ENCODE peak calls at places on chromosomes 16 and 17, in eight cellular contexts. G is fibroblast of lung; N is stomach; P is sigmoid colon; B is cardiac muscle cell; W is ascending aorta; S is effector memory CD4-positive, alpha-beta T cell; U is pancreas. V is an unnamed sample. For H3K27me3, the result is how much of the 10 kb centered on the place peaks cover.

GRCh38 chr17:885971-886571 is 93.5 kb downstream of the NXN start:
- DNase-seq in U (peak), P (peak), S (no peak), W (peak), N (peak), G (peak), B (no peak), V (no peak)

GRCh38 chr17:55649935-55650597 is 72.6 kb downstream of the TMEM100 start:
- DNase-seq in P (no peak), W (no peak), S (no peak), U (no peak), N (no peak), G (no peak), B (no peak), V (no peak)

GRCh38 chr17:29169806-29170591 is 10.2 kb downstream of the MYO18A start:
- DNase-seq in G (no peak), B (no peak), U (no peak), P (no peak), W (no peak), S (no peak), N (no peak), V (no peak)

GRCh38 chr16:11032922-11033291 is 88.5 kb downstream of the CLEC16A start:
- DNase-seq in P (peak), U (peak), N (peak), S (no peak), B (peak), G (peak), W (peak), V (no peak)

GRCh38 chr17:29615492-29616299 is 7.0 kb downstream of the CORO6 start:
- DNase-seq in G (peak), P (peak), N (peak), B (peak), W (peak), U (peak), S (peak), V (peak)

GRCh38 chr17:31917065-31917529 is 15.6 kb upstream of the UTP6 start:
- DNase-seq in P (no peak), U (no peak), G (no peak), B (no peak), W (peak), S (no peak), N (peak), V (peak)

GRCh38 chr17:56819431-56820145 is 14.1 kb downstream of the C17orf67 start:
- DNase-seq in U (peak), S (peak), W (peak), P (no peak), N (peak), G (peak), B (peak), V (peak)

GRCh38 chr16:47492428-47493357 is 31.6 kb downstream of the PHKB start:
- DNase-seq in N (peak), U (no peak), S (no peak), P (peak), B (no peak), W (peak), G (peak), V (peak)

GRCh38 chr17:65041518-65041917 is 15.0 kb downstream of the GNA13 start:
- DNase-seq in U (no peak), G (no peak), S (no peak), B (no peak), W (no peak), N (no peak), P (no peak), V (no peak)
- H3K4me3 ChIP-seq in U (no peak), G (no peak), S (no peak), B (no peak), W (no peak), N (no peak), P (no peak), V (no peak)

GRCh38 chr16:89733792-89734191 is 12.5 kb downstream of the ZNF276 start:
- DNase-seq in B (no peak), U (no peak), W (no peak), S (no peak), N (no peak), G (no peak), P (no peak), V (no peak)
- H3K27me3 ChIP-seq in B (under half), U (under half), W (under half), S (under half), N (under half), G (under half), P (under half), V (under half)

DNA sequence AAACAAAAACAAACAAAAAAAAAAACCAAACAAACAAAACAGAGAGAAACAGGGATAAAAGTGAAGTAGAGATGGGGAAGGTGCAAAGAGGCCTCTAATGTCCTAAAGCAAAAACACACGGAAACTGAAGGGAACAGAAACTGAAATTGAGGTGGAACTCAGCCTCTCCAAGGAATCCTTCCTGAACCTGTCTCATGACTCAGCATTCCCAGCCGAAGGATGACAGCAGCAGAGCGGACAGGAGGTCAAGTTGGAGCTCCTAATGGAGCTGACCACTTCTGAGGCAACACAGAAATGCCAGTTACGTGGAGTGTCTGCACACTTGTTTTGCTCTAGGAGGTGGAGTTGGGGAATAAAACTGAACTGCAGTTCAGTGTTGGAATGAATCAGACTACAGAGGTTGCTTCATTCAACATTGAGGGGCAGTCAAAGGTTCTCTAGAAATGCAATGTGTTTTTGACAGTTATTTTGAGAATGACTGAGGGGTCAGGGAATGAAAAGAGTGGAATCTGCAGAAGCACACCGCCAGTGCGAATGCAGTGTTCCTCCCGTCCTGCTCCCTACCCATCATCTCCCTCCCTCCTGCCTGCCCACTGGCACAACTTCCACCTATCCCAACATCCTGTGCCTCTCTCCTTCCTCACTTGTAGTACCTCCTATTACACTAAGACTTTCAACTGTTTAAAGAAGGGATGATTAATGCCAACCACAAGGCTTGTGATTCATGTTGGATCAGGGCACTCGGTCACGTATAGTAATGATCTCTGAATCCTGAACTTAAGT is 6.3 kb downstream of the UBE2O start:
- DNase-seq in P (no peak), W (no peak), N (peak), B (peak), U (peak), S (no peak), G (peak), V (no peak)
- H3K4me3 ChIP-seq in P (no peak), W (no peak), N (no peak), B (no peak), U (no peak), S (no peak), G (no peak), V (no peak)

GRCh38 chr17:77723071-77723908 is 235.2 kb upstream of the TNRC6C start:
- DNase-seq in W (peak), G (no peak), S (no peak), B (no peak), U (no peak), P (no peak), N (no peak), V (no peak)

GRCh38 chr17:77726549-77726957 is 231.9 kb upstream of the TNRC6C start:
- DNase-seq in G (no peak), B (no peak), W (no peak), S (no peak), U (no peak), P (no peak), N (no peak), V (peak)

GRCh38 chr17:77725851-77726250 is 232.7 kb upstream of the TNRC6C start:
- DNase-seq in U (no peak), P (no peak), G (no peak), N (no peak), B (no peak), W (peak), S (no peak), V (no peak)

GRCh38 chr17:77723909-77724875 is 234.3 kb upstream of the TNRC6C start:
- DNase-seq in B (no peak), G (no peak), W (peak), P (no peak), U (no peak), N (no peak), S (no peak), V (no peak)

DNA sequence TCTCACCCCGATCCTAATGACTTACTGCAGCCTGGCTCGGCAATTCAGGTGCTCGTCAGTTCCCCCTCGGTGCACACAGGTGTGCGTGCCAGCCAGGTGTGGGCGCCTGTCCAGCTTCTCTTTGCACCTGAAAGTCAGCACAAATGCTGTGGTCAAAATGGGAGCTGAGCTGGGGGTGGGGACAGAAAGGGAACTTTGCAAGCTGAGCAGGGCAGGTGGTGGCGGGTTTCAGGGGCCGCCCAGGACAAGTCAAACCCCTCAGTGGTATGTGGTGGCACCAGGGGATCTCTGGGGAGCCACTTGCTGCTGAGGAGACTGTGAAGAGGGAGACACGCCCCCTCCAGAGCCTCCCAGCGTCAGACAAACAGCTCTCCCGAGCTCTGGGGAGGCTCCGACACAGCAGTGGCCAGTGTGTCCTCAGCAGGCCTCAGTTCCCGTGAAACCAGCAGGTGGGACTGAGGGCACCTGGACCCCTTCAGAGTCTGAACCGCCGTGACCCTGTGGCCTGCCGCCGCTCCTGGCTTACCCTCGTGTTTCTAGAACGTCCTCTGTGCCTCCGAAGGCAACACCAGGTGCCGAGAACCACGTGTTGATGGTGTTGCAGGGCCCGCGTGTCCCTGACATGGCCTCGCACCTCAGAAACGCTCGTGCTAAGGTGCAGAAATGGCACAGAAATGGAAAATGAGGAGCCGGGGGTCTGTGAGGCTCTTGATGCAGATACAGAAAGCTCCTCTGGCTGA is 233.5 kb upstream of the TNRC6C start:
- DNase-seq in W (peak), P (no peak), U (no peak), B (no peak), N (peak), G (no peak), S (no peak), V (peak)
- H3K27me3 ChIP-seq in W (under half), P (under half), U (under half), B (under half), N (under half), G (under half), S (under half), V (under half)

GRCh38 chr17:49995055-49995738 is at the start of gene DLX3:
- DNase-seq in B (peak), W (peak), S (no peak), G (peak), U (peak), N (peak), P (peak), V (peak)

GRCh38 chr17:49992933-49993422 is 2.0 kb downstream of the DLX3 start:
- DNase-seq in U (no peak), B (no peak), W (no peak), G (no peak), S (no peak), N (no peak), P (no peak), V (no peak)

GRCh38 chr17:49992191-49992932 is 2.7 kb downstream of the DLX3 start:
- DNase-seq in B (no peak), W (no peak), N (no peak), U (no peak), S (no peak), G (no peak), P (no peak), V (peak)

GRCh38 chr17:49994085-49995054 is 654 bp downstream of the DLX3 start:
- DNase-seq in N (no peak), B (no peak), S (no peak), G (no peak), W (no peak), U (no peak), P (no peak), V (peak)

GRCh38 chr17:49993423-49994037 is 1.5 kb downstream of the DLX3 start:
- DNase-seq in P (no peak), B (peak), W (no peak), N (peak), U (no peak), S (no peak), G (no peak), V (peak)
- H3K4me3 ChIP-seq in P (peak), B (peak), W (peak), N (peak), U (peak), S (peak), G (no peak), V (peak)

GRCh38 chr17:36652716-36653115 is 51.3 kb downstream of the MRM1 start:
- DNase-seq in U (no peak), W (no peak), N (no peak), P (no peak), G (no peak), B (no peak), S (no peak), V (no peak)
- H3K27me3 ChIP-seq in U (under half), W (under half), N (half or more), P (half or more), G (under half), B (under half), S (under half), V (under half)

DNA sequence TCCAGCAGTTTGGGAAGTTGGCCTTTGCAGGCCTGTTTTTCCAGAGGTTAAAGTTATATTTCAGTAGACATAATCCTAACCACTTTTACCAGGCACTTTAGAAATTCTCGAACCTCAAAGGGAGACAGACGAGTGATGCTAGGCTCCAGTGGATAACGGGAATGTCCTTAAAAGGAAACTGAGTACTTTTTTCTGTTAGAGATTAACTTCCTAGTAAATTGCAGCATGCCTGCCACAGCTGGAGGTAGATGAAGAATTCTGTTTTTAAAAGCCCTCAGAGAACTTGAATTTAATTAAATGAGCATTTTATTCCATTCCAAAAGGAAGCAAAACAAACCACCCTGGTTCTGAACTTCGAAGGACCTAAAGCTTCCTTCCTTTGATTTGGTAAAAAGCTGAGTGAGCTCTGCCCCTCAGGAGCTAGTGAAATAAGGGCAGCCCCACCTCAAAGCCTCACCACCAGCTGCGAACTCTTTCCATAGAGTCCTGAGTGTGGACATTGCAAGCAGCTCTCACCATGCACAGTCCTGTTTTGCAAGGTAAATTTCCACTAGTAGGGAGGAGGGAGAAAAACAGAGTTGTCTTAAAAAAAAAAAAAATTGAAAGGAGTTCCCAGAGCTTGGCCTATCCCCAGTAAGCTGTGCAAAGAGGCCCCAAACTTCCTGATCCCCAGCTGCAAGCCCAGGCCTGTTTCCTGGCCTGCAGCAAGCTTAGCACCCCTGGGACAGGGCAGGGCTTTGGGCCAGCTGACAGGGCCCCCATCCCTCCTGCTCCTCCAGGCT is 11.3 kb downstream of the CHD9NB start:
- DNase-seq in B (no peak), S (no peak), P (peak), N (peak), W (no peak), G (peak), U (no peak), V (no peak)
- H3K4me3 ChIP-seq in B (no peak), S (no peak), P (no peak), N (no peak), W (no peak), G (no peak), U (no peak), V (peak)

GRCh38 chr17:49015179-49015923 is 18.2 kb downstream of the IGF2BP1 start:
- DNase-seq in U (no peak), N (no peak), G (no peak), P (no peak), S (no peak), B (no peak), W (no peak), V (no peak)

GRCh38 chr17:49018116-49018612 is 21.0 kb downstream of the IGF2BP1 start:
- DNase-seq in P (no peak), S (no peak), U (no peak), B (no peak), W (no peak), N (no peak), G (no peak), V (no peak)

GRCh38 chr17:49013311-49014205 is 16.4 kb downstream of the IGF2BP1 start:
- DNase-seq in G (peak), P (no peak), U (no peak), W (no peak), B (peak), S (no peak), N (no peak), V (peak)

GRCh38 chr17:49016775-49017463 is 19.7 kb downstream of the IGF2BP1 start:
- DNase-seq in W (no peak), B (peak), N (peak), S (no peak), G (peak), P (no peak), U (peak), V (peak)

DNA sequence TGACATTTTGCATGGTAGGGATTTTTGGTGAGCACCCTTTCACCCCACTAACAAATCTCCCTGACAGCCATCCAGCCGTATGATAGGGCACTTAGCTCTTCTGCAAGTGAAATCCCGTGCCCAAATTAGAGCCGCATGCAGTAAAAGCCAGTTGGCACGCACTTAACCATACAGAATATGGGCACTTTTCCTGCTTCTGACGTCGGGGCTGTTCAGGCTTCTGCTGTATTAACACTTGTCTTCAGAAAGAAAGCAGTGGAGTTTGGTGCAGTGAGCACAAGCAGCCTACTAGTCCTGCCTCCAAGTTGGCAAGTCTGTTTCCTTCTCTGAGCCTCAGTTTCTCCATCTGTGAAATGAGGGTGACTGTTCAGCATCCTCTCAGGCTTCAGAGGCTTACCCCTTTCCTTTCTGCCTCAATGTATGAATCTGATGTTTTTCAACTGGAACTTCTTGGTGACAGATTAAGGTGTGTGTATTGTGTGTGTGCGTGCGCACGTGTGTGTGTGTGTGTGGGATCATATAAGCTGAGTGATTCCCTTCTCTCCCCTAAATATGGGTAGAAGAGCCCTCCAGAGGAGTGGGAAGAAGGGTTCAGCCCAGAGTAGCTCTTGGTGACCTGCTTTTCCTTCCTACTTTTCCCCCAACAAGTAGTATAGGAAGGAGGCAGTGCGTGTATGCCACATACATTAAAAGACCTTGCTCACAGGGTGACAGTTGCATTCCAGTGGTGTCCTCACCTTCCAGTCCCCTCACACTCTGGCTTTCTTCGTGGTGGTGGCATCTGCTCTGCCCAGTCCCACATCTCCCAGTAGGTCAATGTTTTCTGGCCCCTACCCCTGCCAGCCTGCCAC is 19.0 kb downstream of the IGF2BP1 start:
- DNase-seq in P (no peak), S (no peak), U (no peak), W (no peak), B (no peak), N (no peak), G (peak), V (no peak)
- H3K27me3 ChIP-seq in P (half or more), S (under half), U (under half), W (under half), B (under half), N (half or more), G (under half), V (under half)

GRCh38 chr16:3960049-3960809 is 79.7 kb upstream of the CREBBP start:
- DNase-seq in B (no peak), S (no peak), W (no peak), N (no peak), P (no peak), U (no peak), G (no peak), V (no peak)
- H3K4me3 ChIP-seq in B (no peak), S (peak), W (peak), N (peak), P (peak), U (peak), G (peak), V (no peak)

GRCh38 chr16:7325835-7326234 is 6.8 kb upstream of the RBFOX1 start:
- DNase-seq in P (no peak), N (no peak), B (no peak), G (no peak), U (no peak), W (no peak), S (no peak), V (no peak)
- H3K27me3 ChIP-seq in P (under half), N (under half), B (under half), G (under half), U (under half), W (under half), S (under half), V (under half)

V was measured in H7.